ENCODE peak calls at places on chromosomes 13 and 19, in seven cellular contexts. C is H9, Z is body of pancreas, I is neural progenitor cell, E is gastrocnemius medialis, P is H1, W is substantia nigra. D is an unnamed sample.

GRCh38 chr13:27257648-27258253 is 6.4 kb downstream of the RPL21 start:
- DNase-seq in C (no peak), Z (no peak), I (no peak), E (no peak), P (no peak), W (no peak), D (no peak)

GRCh38 chr13:78317030-78317429 is 286.3 kb downstream of the POU4F1 start:
- DNase-seq in C (no peak), Z (no peak), I (peak; percentile 58), E (no peak), P (no peak), W (no peak), D (no peak)

GRCh38 chr13:44300895-44301638 is 72.6 kb upstream of the SERP2 start:
- DNase-seq in C (no peak), Z (peak; percentile 84), I (no peak), E (peak; percentile 84), P (no peak), W (no peak), D (no peak)

GRCh38 chr13:95494082-95494681 is 58.3 kb upstream of the CLDN10 start:
- DNase-seq in C (no peak), Z (peak; percentile 24), I (peak; percentile 58), E (no peak), P (no peak), W (no peak), D (no peak)

GRCh38 chr13:97434417-97435296 is 688 bp downstream of the RAP2A start:
- DNase-seq in C (peak; percentile 44), Z (peak; percentile 42), I (no peak), E (peak; percentile 14), P (no peak), W (peak; percentile 36), D (peak; percentile 64)

GRCh38 chr13:52158629-52159158 is 703 bp downstream of the NEK3 start:
- DNase-seq in C (no peak), Z (no peak), I (no peak), E (peak; percentile 8), P (no peak), W (no peak), D (no peak)

GRCh38 chr13:63481334-63481733 is 2065.7 kb upstream of the PCDH20 start:
- DNase-seq in C (no peak), Z (no peak), I (no peak), E (no peak), P (no peak), W (no peak), D (no peak)

GRCh38 chr13:66036024-66036614 is 1194.0 kb downstream of the PCDH9 start:
- DNase-seq in C (no peak), Z (no peak), I (peak; percentile 62), E (no peak), P (no peak), W (no peak), D (no peak)

GRCh38 chr13:34678154-34678553 is 263.9 kb upstream of the NBEA start:
- DNase-seq in C (no peak), Z (no peak), I (no peak), E (no peak), P (no peak), W (no peak), D (no peak)

GRCh38 chr13:27281420-27281819 is 10.8 kb downstream of the RASL11A start:
- DNase-seq in C (no peak), Z (no peak), I (no peak), E (no peak), P (no peak), W (no peak), D (no peak)

GRCh38 chr13:38637576-38637975 is 49.3 kb upstream of the FREM2 start:
- DNase-seq in C (no peak), Z (no peak), I (no peak), E (no peak), P (no peak), W (no peak), D (no peak)

GRCh38 chr13:41942462-41943094 is 18.3 kb downstream of the VWA8 start:
- DNase-seq in C (peak; percentile 56), Z (no peak), I (peak; percentile 72), E (no peak), P (no peak), W (no peak), D (no peak)

GRCh38 chr13:60431108-60431700 is 34.2 kb downstream of the TDRD3 start:
- DNase-seq in C (no peak), Z (no peak), I (peak; percentile 59), E (no peak), P (no peak), W (no peak), D (no peak)

GRCh38 chr19:44566984-44567383 is 37.5 kb upstream of the CEACAM20 start:
- DNase-seq in C (no peak), Z (no peak), I (no peak), E (no peak), P (no peak), W (no peak), D (no peak)
- H3K27ac ChIP-seq in C (no peak overlapping the region), Z (no peak overlapping the region), I (no peak overlapping the region), E (no peak overlapping the region), P (no peak overlapping the region), W (no peak overlapping the region), D (no peak overlapping the region)

GRCh38 chr19:44019498-44019897 is 5.7 kb upstream of the ZNF222 start:
- DNase-seq in C (no peak), Z (no peak), I (no peak), E (no peak), P (no peak), W (no peak), D (no peak)

GRCh38 chr19:44021221-44021620 is 4.0 kb upstream of the ZNF222 start:
- DNase-seq in C (no peak), Z (no peak), I (no peak), E (no peak), P (no peak), W (no peak), D (no peak)

GRCh38 chr19:44024900-44025216 is 321 bp upstream of the ZNF222 start:
- DNase-seq in C (no peak), Z (no peak), I (no peak), E (no peak), P (no peak), W (no peak), D (no peak)

DNA sequence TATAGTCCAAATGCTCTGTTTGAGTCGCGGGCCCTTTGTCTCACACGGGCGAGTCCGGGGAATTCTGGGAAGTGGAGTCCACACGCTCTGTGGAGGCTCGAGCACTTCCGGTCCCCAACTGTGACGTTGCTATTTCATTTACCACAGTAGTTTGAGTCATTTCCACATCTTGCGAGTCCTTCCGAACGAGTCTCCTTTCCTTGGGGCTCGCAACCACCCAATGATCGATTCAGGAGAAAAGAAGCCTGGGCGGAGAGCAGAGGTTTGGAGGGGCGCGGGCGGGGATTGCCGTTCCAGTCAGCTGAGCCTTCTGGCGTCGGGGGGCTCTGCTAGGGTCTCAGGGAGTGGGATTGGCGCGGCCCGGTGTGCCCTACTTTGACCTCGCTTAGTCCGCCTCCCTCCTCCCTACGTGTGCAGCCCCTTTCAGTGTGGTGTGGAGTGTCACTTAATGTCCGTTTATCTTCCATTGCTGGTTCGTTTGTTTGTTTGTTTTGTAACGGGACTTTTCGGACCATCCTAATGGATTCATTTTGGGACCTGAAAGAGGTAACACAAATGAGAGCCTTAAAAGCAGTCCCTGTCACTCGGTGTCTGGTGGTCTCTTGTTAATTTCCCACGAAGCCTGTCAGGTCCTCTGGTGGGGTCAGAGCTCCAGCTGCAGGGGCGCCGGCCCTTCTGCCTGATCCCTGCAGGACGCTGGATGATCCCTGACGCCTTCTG is at the start of gene ZNF222:
- DNase-seq in C (peak; percentile 76), Z (peak; percentile 80), I (peak; percentile 83), E (peak; percentile 63), P (peak; percentile 25), W (peak; percentile 83), D (peak; percentile 80)
- H3K27ac ChIP-seq in C (no peak within 1 kb of the TSS), Z (no peak within 1 kb of the TSS), I (no peak within 1 kb of the TSS), E (peak within 1 kb of the TSS; percentile 58), P (no peak within 1 kb of the TSS), W (peak within 1 kb of the TSS; percentile 19), D (peak within 1 kb of the TSS; percentile 20)

GRCh38 chr19:41235480-41235879 is 16.5 kb downstream of the AXL start:
- DNase-seq in C (no peak), Z (no peak), I (no peak), E (no peak), P (no peak), W (no peak), D (no peak)

GRCh38 chr19:41230067-41230857 is 11.2 kb downstream of the AXL start:
- DNase-seq in C (no peak), Z (no peak), I (no peak), E (no peak), P (no peak), W (no peak), D (no peak)

GRCh38 chr19:41232686-41233085 is 13.7 kb downstream of the AXL start:
- DNase-seq in C (no peak), Z (no peak), I (no peak), E (no peak), P (no peak), W (no peak), D (no peak)

GRCh38 chr19:41234512-41235208 is 15.6 kb downstream of the AXL start:
- DNase-seq in C (no peak), Z (no peak), I (no peak), E (no peak), P (no peak), W (no peak), D (no peak)

GRCh38 chr19:41233748-41234240 is 14.8 kb downstream of the AXL start:
- DNase-seq in C (no peak), Z (no peak), I (no peak), E (no peak), P (no peak), W (no peak), D (peak; percentile 6)
- H3K27ac ChIP-seq in C (no peak overlapping the region), Z (no peak overlapping the region), I (no peak overlapping the region), E (no peak overlapping the region), P (no peak overlapping the region), W (no peak overlapping the region), D (no peak overlapping the region)

GRCh38 chr19:49475191-49475932 is 1.3 kb downstream of the FLT3LG start:
- DNase-seq in C (peak; percentile 27), Z (no peak), I (no peak), E (no peak), P (no peak), W (no peak), D (no peak)
- H3K27ac ChIP-seq in C (no peak overlapping the region), Z (no peak overlapping the region), I (no peak overlapping the region), E (peak overlapping the region; percentile 84), P (no peak overlapping the region), W (no peak overlapping the region), D (no peak overlapping the region)